ENCODE peak calls at places on chromosomes 16 and 17, in eight cellular contexts. U, O, Y, D, G, A, E and W are unnamed samples.

GRCh38 chr16:64132686-64133085 is 989.2 kb downstream of the CDH11 start:
- DNase-seq in D (no peak), G (no peak), E (no peak), O (no peak), Y (no peak), A (no peak), U (no peak), W (no peak)

GRCh38 chr17:17987901-17988300 is 15.2 kb downstream of the DRC3 start:
- DNase-seq in Y (no peak), D (no peak), O (no peak), G (no peak), E (no peak), A (no peak), U (no peak), W (no peak)

GRCh38 chr17:47844814-47845453 is 3.9 kb upstream of the SCRN2 start:
- DNase-seq in A (peak), O (peak), Y (no peak), G (peak), E (no peak), U (no peak), D (no peak), W (no peak)

GRCh38 chr17:77420804-77421634 is 280.2 kb downstream of the SEC14L1 start:
- DNase-seq in D (peak), E (peak), O (peak), U (peak), G (peak), A (peak), Y (no peak), W (no peak)

GRCh38 chr16:24993722-24994686 is 21.2 kb downstream of the ARHGAP17 start:
- DNase-seq in E (no peak), U (no peak), G (no peak), Y (no peak), D (no peak), O (no peak), A (peak), W (no peak)

GRCh38 chr17:50423553-50424159 is 2.4 kb upstream of the ACSF2 start:
- DNase-seq in O (peak), U (peak), A (peak), G (no peak), D (peak), E (peak), Y (no peak), W (peak)

GRCh38 chr17:74635418-74635817 is 11.9 kb upstream of the CD300E start:
- DNase-seq in A (no peak), G (no peak), O (peak), D (no peak), Y (peak), U (no peak), E (no peak), W (no peak)

GRCh38 chr17:8312726-8313600 is 2.9 kb downstream of the ARHGEF15 start:
- DNase-seq in G (no peak), E (no peak), O (no peak), A (no peak), U (no peak), D (no peak), Y (no peak), W (no peak)

GRCh38 chr17:17382901-17383300 is 79.7 kb downstream of the NT5M start:
- DNase-seq in U (no peak), Y (no peak), A (no peak), O (no peak), D (no peak), E (no peak), G (no peak), W (no peak)

GRCh38 chr17:10265100-10265810 is 66.8 kb upstream of the GAS7 start:
- DNase-seq in G (no peak), Y (peak), E (no peak), D (no peak), A (no peak), O (no peak), U (no peak), W (no peak)

GRCh38 chr16:89072216-89073130 is 21.2 kb upstream of the ACSF3 start:
- DNase-seq in G (peak), Y (no peak), U (no peak), O (no peak), A (no peak), E (no peak), D (peak), W (no peak)

GRCh38 chr17:77830816-77831490 is 127.5 kb upstream of the TNRC6C start:
- DNase-seq in D (peak), G (no peak), A (no peak), O (no peak), E (no peak), Y (no peak), U (no peak), W (no peak)

GRCh38 chr16:77113835-77114234 is 77.2 kb upstream of the MON1B start:
- DNase-seq in E (no peak), G (no peak), U (no peak), Y (no peak), O (no peak), D (no peak), A (no peak), W (no peak)

GRCh38 chr16:75340715-75341500 is 89.5 kb upstream of the BCAR1 start:
- DNase-seq in O (peak), G (peak), Y (no peak), A (no peak), E (no peak), D (no peak), U (no peak), W (no peak)

GRCh38 chr17:14725729-14726128 is 424.8 kb downstream of the HS3ST3B1 start:
- DNase-seq in E (no peak), D (no peak), G (no peak), A (no peak), Y (no peak), U (no peak), O (no peak), W (no peak)

GRCh38 chr16:29994613-29995329 is 646 bp downstream of the HIRIP3 start:
- DNase-seq in E (peak), A (peak), O (no peak), G (peak), D (peak), U (no peak), Y (no peak), W (peak)

GRCh38 chr17:50290074-50290702 is 15.9 kb downstream of the TMEM92 start:
- DNase-seq in E (peak), Y (no peak), D (peak), A (no peak), G (no peak), O (no peak), U (peak), W (peak)

GRCh38 chr16:6642271-6642670 is 690.4 kb upstream of the RBFOX1 start:
- DNase-seq in Y (no peak), D (no peak), G (no peak), U (no peak), E (no peak), A (no peak), O (peak), W (no peak)
- H3K4me3 ChIP-seq in Y (no peak), D (no peak), G (no peak), U (no peak), E (no peak), A (no peak), O (peak), W (no peak)

GRCh38 chr17:43401293-43401692 is 2.5 kb downstream of the ARL4D start:
- DNase-seq in D (peak), E (no peak), Y (no peak), G (no peak), U (no peak), O (no peak), A (no peak), W (peak)
- TF ChIP-seq POLR2AphosphoS5 in D (peak), E (no peak), Y (no peak), G (peak), U (no peak), O (no peak), A (no peak), W (no peak)

DNA sequence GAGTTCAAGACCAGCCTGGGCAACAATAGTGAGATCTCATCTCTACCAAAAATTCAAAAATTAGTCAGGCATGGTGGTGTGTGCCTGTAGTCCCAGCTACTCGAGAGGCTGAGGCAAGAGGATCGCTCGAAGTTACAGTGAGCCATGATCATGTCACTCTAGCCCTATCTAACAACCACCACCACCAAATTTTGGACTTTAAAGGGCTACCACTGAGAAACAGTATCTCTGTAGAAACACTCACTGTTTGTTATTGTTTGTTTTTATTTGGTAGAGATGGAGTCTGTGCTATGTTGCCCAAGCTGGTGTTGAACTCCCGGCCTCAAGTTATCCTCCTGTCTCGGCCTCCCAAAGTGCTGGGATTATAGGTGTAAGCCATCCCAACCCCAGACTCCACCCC is 1.3 kb upstream of the UBALD2 start:
- DNase-seq in D (no peak), U (no peak), Y (no peak), A (no peak), G (no peak), O (no peak), E (peak), W (no peak)
- H3K4me3 ChIP-seq in D (no peak), U (no peak), Y (peak), A (no peak), G (no peak), O (no peak), E (no peak), W (no peak)

DNA sequence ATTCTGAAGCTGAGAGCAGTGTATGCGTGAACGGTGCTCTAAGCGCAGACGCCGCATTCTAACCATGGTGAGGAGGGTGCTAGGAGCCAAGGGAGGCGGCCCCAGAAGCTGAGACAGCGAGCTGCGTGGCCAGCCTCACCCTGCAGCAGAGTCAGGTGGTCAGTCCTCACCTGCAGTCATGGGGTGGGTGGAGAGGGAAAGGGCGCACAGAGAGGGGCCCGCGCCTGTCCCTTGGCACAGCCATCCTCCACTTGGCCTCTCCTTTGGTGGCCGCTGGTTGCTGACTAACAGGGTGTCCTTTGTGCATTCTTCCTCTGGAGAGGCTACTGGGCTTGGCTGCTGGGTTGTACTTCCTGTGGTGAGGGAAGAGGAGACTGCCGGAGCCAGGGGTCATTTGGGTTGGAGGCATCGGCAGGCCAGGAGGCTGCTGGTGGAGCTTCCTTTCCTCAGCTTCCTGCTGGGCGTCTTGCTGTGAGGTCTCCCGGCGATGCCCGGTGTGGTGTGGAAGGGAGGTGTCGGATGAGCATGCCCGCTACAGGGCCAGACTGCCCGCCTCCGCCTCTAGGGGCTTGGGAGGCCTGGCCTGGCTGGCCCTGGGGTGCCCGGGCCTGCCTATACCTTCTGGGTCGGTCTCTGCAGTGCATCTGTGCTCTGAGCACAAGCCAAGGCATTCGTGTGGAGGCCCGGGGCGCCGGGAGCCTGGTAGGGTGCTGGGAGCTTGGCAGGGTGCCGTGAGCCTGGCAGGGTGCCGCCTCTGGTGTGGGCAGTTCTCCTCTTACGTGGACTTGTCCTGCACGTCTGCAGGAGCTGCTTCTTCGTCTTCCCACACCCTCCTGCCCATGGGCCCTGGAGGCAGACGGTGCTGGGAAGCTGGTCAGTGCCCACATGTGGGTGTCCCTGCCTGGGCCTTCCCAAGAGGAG is 17.4 kb downstream of the RNF213 start:
- DNase-seq in A (no peak), D (peak), Y (no peak), O (no peak), U (peak), G (peak), E (peak), W (peak)
- TF ChIP-seq POLR2AphosphoS5 in A (no peak), D (no peak), Y (no peak), O (no peak), U (no peak), G (no peak), E (no peak), W (no peak)

GRCh38 chr17:41784207-41784744 is 2.2 kb downstream of the JUP start:
- DNase-seq in D (no peak), A (peak), E (peak), O (peak), U (peak), G (peak), Y (no peak), W (no peak)
- H3K4me3 ChIP-seq in D (peak), A (peak), E (no peak), O (peak), U (peak), G (no peak), Y (no peak), W (peak)

GRCh38 chr17:4740584-4740983 is 856 bp upstream of the CXCL16 start:
- DNase-seq in E (no peak), U (no peak), G (no peak), Y (no peak), A (no peak), D (no peak), O (no peak), W (peak)
- TF ChIP-seq POLR2AphosphoS5 in E (no peak), U (no peak), G (no peak), Y (no peak), A (no peak), D (no peak), O (no peak), W (no peak)